ENCODE peak calls at places on chromosomes 7 and 10, in four cellular contexts. K is HepG2, M is H1, C is SK-N-SH. J is an unnamed sample.

GRCh38 chr10:37379991-37380390 is 254.6 kb downstream of the ANKRD30A start:
- DNase-seq in C (no peak), K (no peak), M (no peak), J (no peak)

GRCh38 chr7:69748530-69748929 is 150.3 kb downstream of the AUTS2 start:
- DNase-seq in C (no peak), K (no peak), M (no peak), J (no peak)

GRCh38 chr7:157668884-157669767 is 332.3 kb downstream of the DNAJB6 start:
- DNase-seq in M (no peak), C (no peak), K (no peak), J (no peak)

GRCh38 chr10:88253-88652 is 39.2 kb upstream of the TUBB8 start:
- DNase-seq in M (no peak), C (no peak), K (no peak), J (no peak)

GRCh38 chr10:122461729-122462532 is 578 bp downstream of the HTRA1 start:
- DNase-seq in K (no peak), M (no peak), C (no peak), J (no peak)

GRCh38 chr7:143929224-143929920 is 5.7 kb upstream of the OR2F2 start:
- DNase-seq in C (no peak), M (no peak), K (no peak), J (no peak)

GRCh38 chr7:6164010-6164409 is 108.4 kb downstream of the CYTH3 start:
- DNase-seq in C (no peak), K (no peak), M (no peak), J (no peak)

GRCh38 chr10:102064503-102064867 is 664 bp upstream of the HPS6 start:
- DNase-seq in K (no peak), C (no peak), M (no peak), J (no peak)

GRCh38 chr7:99098824-99099498 is 44.9 kb downstream of the SMURF1 start:
- DNase-seq in M (no peak), K (peak), C (no peak), J (no peak)

GRCh38 chr10:1738950-1739349 is 1.6 kb upstream of the ADARB2 start:
- DNase-seq in M (no peak), K (no peak), C (no peak), J (peak)

GRCh38 chr7:157932498-157933218 is 595.9 kb downstream of the DNAJB6 start:
- DNase-seq in M (no peak), C (no peak), K (peak), J (no peak)

GRCh38 chr7:132145466-132145865 is 430.8 kb downstream of the PLXNA4 start:
- DNase-seq in M (no peak), C (no peak), K (no peak), J (no peak)

DNA sequence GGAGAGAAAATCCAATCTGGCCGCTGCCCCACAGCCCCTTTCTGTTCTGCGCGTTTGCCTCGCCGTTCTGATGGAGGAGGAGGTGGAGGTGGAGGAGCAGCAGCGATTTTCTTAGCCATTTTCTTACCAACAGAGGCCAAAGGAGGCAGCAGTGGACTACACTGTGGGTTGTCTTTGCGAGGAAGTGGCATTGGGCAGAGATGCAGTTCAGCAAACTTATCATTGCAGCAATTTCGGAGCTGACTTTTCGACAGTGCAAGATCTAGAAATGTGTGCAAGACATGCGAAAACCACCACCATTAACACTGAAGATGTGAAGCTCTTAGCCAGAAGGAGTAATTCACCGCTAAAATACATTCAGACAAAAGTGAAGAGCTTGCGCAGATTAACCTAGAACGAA is 1.9 kb upstream of the ARL4A start:
- DNase-seq in M (peak), C (peak), K (no peak), J (no peak)
- TF ChIP-seq TCF12 in M (no peak), C (no peak), K (no peak), J (no peak)

DNA sequence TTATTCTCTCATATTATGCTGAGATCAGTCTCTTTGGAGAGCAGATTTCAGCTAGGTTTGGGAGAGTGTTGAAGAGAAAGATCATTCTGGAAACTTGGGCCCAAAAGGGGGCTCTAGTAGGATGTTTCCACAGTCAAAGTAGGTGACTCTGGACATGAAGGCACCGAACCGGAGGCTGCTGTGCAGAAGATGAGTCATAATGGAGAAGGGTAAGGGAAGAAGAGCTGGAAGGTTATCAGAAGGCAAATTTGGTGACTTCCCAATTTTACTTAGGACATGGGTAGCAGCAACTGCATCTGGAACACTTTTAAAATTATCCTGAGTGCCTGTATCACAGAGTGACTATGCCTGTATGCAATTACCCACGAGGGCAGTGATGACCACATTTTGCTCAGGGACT is 38.8 kb downstream of the PIK3AP1 start:
- DNase-seq in C (no peak), M (no peak), K (no peak), J (no peak)
- TF ChIP-seq TCF12 in C (no peak), M (no peak), K (no peak), J (no peak)

GRCh38 chr7:159064816-159065130 is 79.9 kb downstream of the VIPR2 start:
- DNase-seq in K (no peak), M (no peak), C (no peak), J (no peak)
- TF ChIP-seq TCF12 in K (no peak), M (no peak), C (no peak), J (no peak)

GRCh38 chr7:12234334-12234733 is 23.2 kb downstream of the TMEM106B start:
- DNase-seq in K (no peak), M (no peak), C (no peak), J (no peak)

GRCh38 chr7:12233175-12233574 is 22.1 kb downstream of the TMEM106B start:
- DNase-seq in M (no peak), K (no peak), C (no peak), J (no peak)

GRCh38 chr7:12235970-12236369 is 24.9 kb downstream of the TMEM106B start:
- DNase-seq in M (no peak), C (no peak), K (no peak), J (no peak)

GRCh38 chr7:12239821-12240220 is 28.7 kb downstream of the TMEM106B start:
- DNase-seq in C (no peak), M (no peak), K (no peak), J (no peak)

DNA sequence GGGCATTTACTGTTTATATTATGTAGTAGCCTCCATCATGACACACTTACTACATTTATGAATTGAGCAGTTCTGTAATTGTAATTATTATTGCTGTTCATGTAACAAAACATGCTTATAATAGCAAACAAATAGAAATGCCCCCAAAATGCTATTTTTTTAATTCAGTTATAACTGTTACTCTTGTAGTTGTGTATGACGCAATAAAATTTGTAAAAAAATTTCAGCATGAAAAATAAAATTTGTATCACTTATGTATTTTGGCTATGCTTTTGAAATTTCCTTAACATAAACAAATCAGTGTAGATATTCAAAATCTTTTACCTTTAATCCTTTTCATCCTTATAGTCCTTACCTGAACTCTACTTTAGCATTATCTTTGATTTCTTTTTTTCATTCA is 25.9 kb downstream of the TMEM106B start:
- DNase-seq in K (no peak), M (no peak), C (no peak), J (no peak)
- TF ChIP-seq TCF12 in K (no peak), M (no peak), C (no peak), J (no peak)

GRCh38 chr7:148986737-148987009 is 41.6 kb downstream of the PDIA4 start:
- DNase-seq in C (no peak), K (no peak), M (no peak), J (no peak)
- TF ChIP-seq TCF12 in C (no peak), K (no peak), M (no peak), J (no peak)

DNA sequence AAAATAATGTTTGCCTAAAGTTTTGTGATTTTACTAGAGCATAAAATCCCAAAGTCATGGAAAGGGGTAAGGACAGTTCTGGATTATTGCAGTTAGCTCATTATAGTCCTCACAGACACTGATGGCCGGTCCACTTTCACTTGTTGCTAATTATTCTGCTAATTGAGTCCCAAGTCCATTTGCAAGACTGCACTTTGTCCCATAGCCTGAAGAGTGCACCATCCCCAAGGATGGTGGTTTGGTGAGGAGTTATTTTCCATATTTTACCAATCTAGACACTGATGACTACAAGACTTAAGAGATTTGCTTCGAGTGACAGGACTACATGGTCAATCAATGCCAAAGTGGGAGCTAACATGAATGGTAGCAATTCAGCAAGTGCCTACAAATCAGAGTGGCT is 181.8 kb upstream of the CACNA2D1 start:
- DNase-seq in M (no peak), C (no peak), K (no peak), J (no peak)
- TF ChIP-seq TCF12 in M (no peak), C (no peak), K (no peak), J (no peak)

DNA sequence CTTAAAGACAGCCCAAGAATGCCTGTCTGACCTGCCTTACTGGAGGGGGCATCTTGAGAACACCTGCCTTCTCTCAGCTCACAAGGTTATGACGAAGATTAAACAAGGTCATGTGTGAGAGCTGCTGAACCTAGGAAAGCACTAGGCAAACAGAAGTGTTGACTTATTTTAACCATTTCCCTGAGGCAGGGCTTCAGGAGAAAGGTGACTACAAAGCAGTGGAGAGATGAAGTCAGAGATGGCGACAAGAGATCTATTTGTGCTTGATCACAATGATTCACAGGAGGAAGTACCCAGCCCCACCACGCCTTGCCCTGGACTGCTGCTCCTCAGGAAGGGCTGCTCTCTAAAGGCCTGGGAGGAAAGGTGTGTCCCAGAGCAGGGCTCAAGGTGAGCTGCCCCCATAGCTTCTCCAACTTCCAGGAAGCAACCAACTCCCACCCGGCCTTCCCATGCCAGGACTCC is 27.8 kb downstream of the STN1 start:
- DNase-seq in C (no peak), M (no peak), K (peak), J (no peak)
- TF ChIP-seq TCF12 in C (no peak), M (no peak), K (no peak), J (no peak)

GRCh38 chr10:62185914-62186692 is 82.5 kb downstream of the RTKN2 start:
- DNase-seq in K (no peak), C (no peak), M (no peak), J (no peak)
- TF ChIP-seq TCF12 in K (no peak), C (no peak), M (no peak), J (no peak)

DNA sequence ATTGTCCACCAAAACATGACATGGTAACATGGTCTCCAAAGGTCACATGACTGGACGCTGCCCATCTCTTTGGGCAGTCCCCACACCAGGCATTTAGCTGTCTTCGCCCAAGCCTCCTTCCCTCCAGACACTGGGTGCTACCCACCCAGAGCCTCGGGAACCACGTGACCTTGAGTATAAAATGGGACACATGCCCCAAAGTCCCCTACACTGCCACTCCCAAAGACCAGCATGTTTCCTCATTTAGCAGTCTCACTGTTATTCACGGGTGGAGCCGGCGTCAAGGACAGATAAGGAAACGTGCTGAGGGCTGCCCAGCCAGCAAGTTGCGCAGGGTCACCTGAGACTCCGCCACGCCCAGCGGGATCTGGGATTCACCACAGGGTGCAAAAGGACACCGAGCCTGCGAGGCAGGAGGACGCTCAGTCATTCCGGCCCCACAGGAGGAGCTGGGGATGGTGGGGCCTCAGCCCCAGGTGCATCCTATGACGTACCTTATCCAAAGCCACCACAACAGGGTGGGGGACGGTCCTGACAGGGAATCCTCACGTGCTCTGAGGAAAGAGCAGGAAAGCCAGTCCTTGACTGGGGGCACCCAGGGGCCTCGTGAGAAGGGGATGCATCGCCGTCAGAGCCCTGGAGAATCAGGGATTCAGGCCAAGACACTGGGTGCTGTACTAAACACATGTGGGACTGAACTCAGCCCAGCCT is 226.9 kb downstream of the TNS3 start:
- DNase-seq in K (no peak), C (no peak), M (no peak), J (no peak)
- TF ChIP-seq TCF12 in K (no peak), C (no peak), M (no peak), J (no peak)

DNA sequence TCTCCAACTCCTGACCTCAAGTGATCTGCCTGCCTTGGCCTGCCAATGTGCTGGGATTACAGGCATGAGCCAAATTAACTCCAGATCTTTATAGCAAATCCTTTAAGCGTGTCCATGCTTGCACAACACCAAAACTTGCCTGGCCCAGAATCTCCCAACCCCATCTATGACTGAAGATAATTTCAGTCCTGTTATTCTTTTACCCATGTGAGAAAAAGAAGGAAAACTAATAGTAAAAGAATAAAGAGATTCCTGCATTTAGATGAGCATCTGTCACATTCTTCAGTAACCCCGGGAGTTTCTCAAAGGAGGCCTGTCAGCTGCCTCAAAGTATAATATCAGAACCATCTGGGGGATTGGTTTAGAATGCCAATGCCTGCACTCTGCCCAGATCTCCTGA is 158.2 kb upstream of the KMT2E start:
- DNase-seq in M (no peak), C (no peak), K (no peak), J (no peak)
- TF ChIP-seq TCF12 in M (no peak), C (no peak), K (no peak), J (no peak)